ENCODE peak calls at places on chromosome 18, in nine cellular contexts. S is HEK293T; Y is HCT116; N is progenitor cell of endocrine pancreas; E is NT2/D1; P is activated CD4-positive, alpha-beta T cell treated with anti-CD3 and anti-CD28 coated beads, Interleukin-2, amount 50 U/mL, for 1 hour; H is HTR-8/SVneo; V is EL; X is H9. A is an unnamed sample.

GRCh38 chr18:79519751-79520472 is 124.2 kb downstream of the NFATC1 start:
- DNase-seq in P (peak; percentile 50), H (no peak), Y (no peak), E (no peak), V (peak; percentile 9), S (no peak), N (no peak), X (peak; percentile 50), A (no peak)

GRCh38 chr18:44884446-44884845 is 203.8 kb downstream of the SETBP1 start:
- DNase-seq in Y (no peak), P (no peak), V (peak; percentile 12), S (no peak), N (no peak), H (no peak), X (no peak), E (no peak), A (no peak)

GRCh38 chr18:37565985-37566478 is 434 bp upstream of the CELF4 start:
- DNase-seq in H (no peak), V (peak; percentile 4), S (peak; percentile 93), E (no peak), P (no peak), X (peak; percentile 60), N (peak; percentile 49), Y (no peak), A (no peak)

GRCh38 chr18:73340135-73340934 is 472.5 kb upstream of the NETO1 start:
- DNase-seq in S (no peak), X (no peak), V (peak; percentile 42), N (no peak), E (no peak), Y (no peak), P (no peak), H (no peak), A (no peak)

GRCh38 chr18:58129019-58129374 is 85.0 kb downstream of the NEDD4L start:
- DNase-seq in P (no peak), Y (no peak), E (no peak), S (no peak), V (no peak), X (no peak), H (no peak), N (no peak), A (no peak)

GRCh38 chr18:10247402-10248117 is 206.9 kb upstream of the APCDD1 start:
- DNase-seq in V (no peak), S (no peak), E (no peak), Y (no peak), X (no peak), P (no peak), N (no peak), H (no peak), A (no peak)

GRCh38 chr18:50602466-50602865 is 42.6 kb downstream of the MAPK4 start:
- DNase-seq in S (no peak), H (no peak), Y (no peak), N (no peak), P (no peak), X (no peak), E (no peak), V (peak; percentile 22), A (no peak)

GRCh38 chr18:74796928-74797576 is 199.4 kb downstream of the ZNF407 start:
- DNase-seq in E (no peak), S (no peak), V (peak; percentile 62), Y (peak; percentile 8), X (no peak), P (no peak), H (no peak), N (no peak), A (no peak)

GRCh38 chr18:7177131-7177744 is 53.7 kb upstream of the LRRC30 start:
- DNase-seq in V (peak; percentile 73), E (peak; percentile 49), N (peak; percentile 32), S (peak; percentile 58), X (no peak), Y (no peak), H (peak; percentile 81), P (no peak), A (no peak)

GRCh38 chr18:22399949-22400348 is 17.8 kb downstream of the CTAGE1 start:
- DNase-seq in P (no peak), N (no peak), V (peak; percentile 55), S (no peak), H (no peak), E (no peak), Y (no peak), X (no peak), A (no peak)

GRCh38 chr18:24935896-24936295 is 416.1 kb downstream of the ZNF521 start:
- DNase-seq in E (no peak), Y (no peak), V (no peak), P (no peak), H (no peak), X (no peak), S (no peak), N (no peak), A (no peak)

GRCh38 chr18:76995896-76996295 is 136.7 kb downstream of the MBP start:
- DNase-seq in S (no peak), E (no peak), X (no peak), V (no peak), Y (no peak), H (no peak), N (no peak), P (no peak), A (no peak)

GRCh38 chr18:63818212-63818611 is 43.0 kb downstream of the SERPINB7 start:
- DNase-seq in E (no peak), H (no peak), X (no peak), S (no peak), N (no peak), P (no peak), Y (no peak), V (no peak), A (no peak)

GRCh38 chr18:68817584-68817983 is 19.7 kb downstream of the CCDC102B start:
- DNase-seq in H (no peak), X (no peak), N (no peak), S (no peak), V (no peak), Y (no peak), P (no peak), E (no peak), A (no peak)

GRCh38 chr18:78138993-78139496 is 840.6 kb upstream of the SALL3 start:
- DNase-seq in V (no peak), Y (no peak), P (no peak), N (no peak), X (peak; percentile 69), E (peak; percentile 82), H (no peak), S (no peak), A (peak; percentile 20)

GRCh38 chr18:9058426-9058825 is 44.1 kb upstream of the NDUFV2 start:
- DNase-seq in N (no peak), X (no peak), P (no peak), Y (no peak), V (no peak), S (no peak), H (no peak), E (no peak), A (no peak)

GRCh38 chr18:56238576-56238975 is 399.8 kb downstream of the TXNL1 start:
- DNase-seq in S (no peak), X (no peak), P (no peak), Y (no peak), E (no peak), N (no peak), H (no peak), V (no peak), A (no peak)

GRCh38 chr18:25467226-25468065 is 115.5 kb upstream of the ZNF521 start:
- DNase-seq in H (no peak), N (no peak), S (no peak), X (no peak), P (no peak), Y (no peak), E (no peak), V (peak; percentile 67), A (no peak)

GRCh38 chr18:8816805-8817204 is 111.4 kb downstream of the MTCL1 start:
- DNase-seq in E (no peak), P (no peak), S (no peak), N (no peak), Y (no peak), V (peak; percentile 69), H (no peak), X (no peak), A (no peak)

GRCh38 chr18:79801641-79802040 is 3.9 kb downstream of the KCNG2 start:
- DNase-seq in X (no peak), Y (no peak), S (no peak), V (no peak), N (no peak), H (no peak), E (no peak), P (no peak), A (no peak)

GRCh38 chr18:69874058-69874457 is 73.6 kb downstream of the CD226 start:
- DNase-seq in Y (no peak), P (no peak), X (no peak), V (peak; percentile 7), E (no peak), S (no peak), N (no peak), H (no peak), A (no peak)

GRCh38 chr18:24368749-24369148 is 28.9 kb downstream of the OSBPL1A start:
- DNase-seq in V (no peak), E (no peak), P (no peak), S (no peak), Y (no peak), H (no peak), N (no peak), X (no peak), A (no peak)

GRCh38 chr18:44537521-44537920 is 143.2 kb upstream of the SETBP1 start:
- DNase-seq in Y (no peak), X (no peak), N (no peak), H (peak; percentile 5), E (peak; percentile 20), P (no peak), V (peak; percentile 96), S (no peak), A (no peak)

GRCh38 chr18:8946046-8946838 is 156.3 kb upstream of the NDUFV2 start:
- DNase-seq in S (no peak), N (no peak), P (no peak), H (no peak), Y (no peak), V (peak; percentile 96), E (no peak), X (no peak), A (no peak)

GRCh38 chr18:43312891-43313290 is 35.6 kb upstream of the SYT4 start:
- DNase-seq in P (no peak), X (no peak), N (no peak), Y (no peak), V (no peak), H (no peak), S (no peak), E (no peak), A (no peak)

GRCh38 chr18:49656098-49656591 is 94.3 kb downstream of the LIPG start:
- DNase-seq in Y (peak; percentile 97), P (no peak), H (peak; percentile 22), S (peak; percentile 18), N (no peak), V (peak; percentile 76), E (no peak), X (no peak), A (no peak)

GRCh38 chr18:34957119-34957863 is 83.9 kb upstream of the MAPRE2 start:
- DNase-seq in E (no peak), Y (no peak), X (no peak), S (no peak), H (no peak), P (no peak), N (no peak), V (peak; percentile 36), A (no peak)

GRCh38 chr18:31498450-31499156 is 626 bp downstream of the DSG2 start:
- DNase-seq in N (no peak), Y (no peak), P (no peak), X (no peak), H (peak; percentile 8), V (no peak), E (no peak), S (peak; percentile 50), A (no peak)

GRCh38 chr18:46174317-46175039 is 70.3 kb downstream of the HAUS1 start:
- DNase-seq in S (peak; percentile 25), V (peak; percentile 58), Y (no peak), X (peak; percentile 43), P (peak; percentile 28), E (no peak), N (peak; percentile 34), H (no peak), A (no peak)

GRCh38 chr18:65429601-65430000 is 321.2 kb upstream of the CDH7 start:
- DNase-seq in S (no peak), X (no peak), V (no peak), N (no peak), H (no peak), Y (no peak), P (no peak), E (no peak), A (no peak)

GRCh38 chr18:13379062-13379800 is 160.7 kb downstream of the LDLRAD4 start:
- DNase-seq in Y (no peak), X (no peak), E (no peak), S (no peak), P (no peak), N (no peak), V (no peak), H (no peak), A (no peak)

A was measured in iPS DF 6.9.